ENCODE peak calls at places on chromosomes 4 and X, in five cellular contexts. Q, H, T, A and K are unnamed samples. For H3K4me1, the result is how much of the 10 kb centered on the place peaks cover.

GRCh38 chrX:130575831-130576404 is 174.1 kb downstream of the RBMX2 start:
- DNase-seq in T (no peak), H (peak), A (peak), Q (peak), K (peak)

GRCh38 chr4:173091362-173091761 is 77.2 kb upstream of the GALNT7 start:
- DNase-seq in Q (no peak), T (no peak), H (peak), A (no peak), K (no peak)

GRCh38 chrX:13473666-13474516 is 95.5 kb upstream of the EGFL6 start:
- DNase-seq in Q (no peak), T (no peak), A (no peak), H (peak), K (no peak)

GRCh38 chr4:153579872-153580271 is 104.2 kb upstream of the TLR2 start:
- DNase-seq in Q (no peak), A (no peak), H (no peak), T (no peak), K (no peak)

GRCh38 chr4:14000091-14000814 is 372.7 kb upstream of the BOD1L1 start:
- DNase-seq in T (no peak), Q (no peak), A (no peak), H (no peak), K (no peak)

GRCh38 chr4:166091146-166091545 is 218.1 kb downstream of the TLL1 start:
- DNase-seq in T (no peak), H (peak), A (no peak), Q (no peak), K (no peak)

GRCh38 chr4:16785800-16786527 is 112.5 kb downstream of the LDB2 start:
- DNase-seq in Q (peak), A (no peak), T (no peak), H (peak), K (no peak)

GRCh38 chrX:46589977-46590723 is 16.6 kb downstream of the CHST7 start:
- DNase-seq in Q (no peak), T (no peak), H (peak), A (no peak), K (no peak)

GRCh38 chr4:111991797-111992196 is 153.5 kb upstream of the FAM241A start:
- DNase-seq in H (peak), A (no peak), Q (peak), T (no peak), K (peak)

GRCh38 chrX:38175140-38175539 is 45.5 kb downstream of the SRPX start:
- DNase-seq in Q (peak), A (no peak), H (no peak), T (no peak), K (peak)

GRCh38 chr4:174403177-174403543 is 119.1 kb downstream of the HPGD start:
- DNase-seq in A (no peak), T (no peak), Q (no peak), H (no peak), K (no peak)

GRCh38 chrX:24482823-24483410 is 17.8 kb downstream of the PDK3 start:
- DNase-seq in T (no peak), Q (no peak), H (no peak), A (no peak), K (no peak)

GRCh38 chr4:181293014-181293413 is 950.2 kb upstream of the TENM3 start:
- DNase-seq in H (no peak), A (no peak), T (no peak), Q (no peak), K (no peak)

GRCh38 chrX:110722135-110722534 is 73.5 kb downstream of the CHRDL1 start:
- DNase-seq in A (no peak), Q (no peak), H (no peak), T (no peak), K (no peak)

GRCh38 chr4:189087981-189088380 is 852.7 kb upstream of the FRG1 start:
- DNase-seq in H (no peak), T (no peak), Q (no peak), A (no peak), K (no peak)

GRCh38 chr4:102343964-102344519 is 1.2 kb downstream of the SLC39A8 start:
- DNase-seq in H (no peak), T (no peak), Q (no peak), A (no peak), K (no peak)

GRCh38 chr4:180940680-180941079 is 1302.5 kb upstream of the TENM3 start:
- DNase-seq in H (no peak), Q (no peak), A (no peak), T (no peak), K (no peak)

GRCh38 chr4:84944952-84945351 is 21.5 kb downstream of the WDFY3 start:
- DNase-seq in H (peak), A (no peak), T (no peak), Q (peak), K (no peak)

GRCh38 chr4:28842271-28842670 is 1877.9 kb upstream of the PCDH7 start:
- DNase-seq in Q (no peak), A (no peak), T (no peak), H (no peak), K (no peak)

GRCh38 chr4:89222171-89222570 is 85.4 kb downstream of the GPRIN3 start:
- DNase-seq in T (no peak), A (no peak), Q (no peak), H (no peak), K (no peak)

GRCh38 chrX:154534526-154535322 is 11.9 kb downstream of the G6PD start:
- DNase-seq in Q (peak), T (peak), H (peak), A (peak), K (peak)

GRCh38 chrX:120768681-120769080 is 107.0 kb downstream of the CT47B1 start:
- DNase-seq in A (no peak), Q (no peak), T (no peak), H (peak), K (no peak)

GRCh38 chrX:153226344-153227190 is 47.5 kb downstream of the MAGEA1 start:
- DNase-seq in H (peak), T (no peak), Q (peak), A (peak), K (peak)

GRCh38 chr4:183356173-183356825 is 34.1 kb upstream of the CLDN24 start:
- DNase-seq in A (no peak), Q (no peak), H (no peak), T (no peak), K (no peak)

GRCh38 chrX:12013220-12013619 is 125.1 kb upstream of the FRMPD4 start:
- DNase-seq in A (no peak), Q (peak), H (peak), T (no peak), K (no peak)

GRCh38 chr4:4339504-4340085 is 47.3 kb upstream of the NSG1 start:
- DNase-seq in Q (no peak), A (no peak), T (no peak), H (peak), K (no peak)

GRCh38 chr4:77797239-77797638 is 21.9 kb downstream of the CNOT6L start:
- DNase-seq in A (no peak), H (peak), Q (no peak), T (no peak), K (no peak)

GRCh38 chrX:28922106-28922505 is 334.9 kb downstream of the IL1RAPL1 start:
- DNase-seq in A (no peak), H (peak), T (no peak), Q (no peak), K (no peak)

GRCh38 chr4:3074846-3075651 is 568 bp downstream of the HTT start:
- DNase-seq in H (peak), Q (peak), T (peak), A (peak), K (peak)

GRCh38 chr4:7347981-7348380 is 86.7 kb downstream of the PSAPL1 start:
- DNase-seq in H (peak), A (no peak), Q (peak), T (no peak), K (no peak)

GRCh38 chr4:178632415-178632814 is 1190.2 kb upstream of the AGA start:
- DNase-seq in Q (peak), H (no peak), T (no peak), A (no peak), K (no peak)

GRCh38 chrX:68249904-68250303 is 183.4 kb downstream of the OPHN1 start:
- DNase-seq in A (no peak), Q (no peak), T (no peak), H (no peak), K (no peak)

GRCh38 chr4:41069268-41069667 is 145.1 kb downstream of the APBB2 start:
- DNase-seq in A (no peak), T (no peak), Q (peak), H (peak), K (no peak)
- H3K4me1 ChIP-seq in A (under half), T (under half), Q (under half), H (under half), K (under half)

GRCh38 chrX:56279869-56280268 is 47.7 kb downstream of the KLF8 start:
- DNase-seq in H (no peak), A (no peak), T (no peak), Q (no peak), K (no peak)

GRCh38 chrX:56288607-56289006 is 56.5 kb downstream of the KLF8 start:
- DNase-seq in Q (no peak), H (no peak), T (no peak), A (no peak), K (no peak)

GRCh38 chrX:56289449-56289848 is 57.3 kb downstream of the KLF8 start:
- DNase-seq in T (no peak), A (no peak), Q (no peak), H (no peak), K (no peak)

GRCh38 chrX:56281789-56282188 is 49.6 kb downstream of the KLF8 start:
- DNase-seq in T (no peak), H (peak), Q (peak), A (no peak), K (no peak)

GRCh38 chrX:56284269-56284668 is 52.1 kb downstream of the KLF8 start:
- DNase-seq in A (no peak), Q (no peak), T (no peak), H (no peak), K (no peak)
- H3K27ac ChIP-seq in A (no peak), Q (no peak), T (no peak), H (no peak), K (no peak)

DNA sequence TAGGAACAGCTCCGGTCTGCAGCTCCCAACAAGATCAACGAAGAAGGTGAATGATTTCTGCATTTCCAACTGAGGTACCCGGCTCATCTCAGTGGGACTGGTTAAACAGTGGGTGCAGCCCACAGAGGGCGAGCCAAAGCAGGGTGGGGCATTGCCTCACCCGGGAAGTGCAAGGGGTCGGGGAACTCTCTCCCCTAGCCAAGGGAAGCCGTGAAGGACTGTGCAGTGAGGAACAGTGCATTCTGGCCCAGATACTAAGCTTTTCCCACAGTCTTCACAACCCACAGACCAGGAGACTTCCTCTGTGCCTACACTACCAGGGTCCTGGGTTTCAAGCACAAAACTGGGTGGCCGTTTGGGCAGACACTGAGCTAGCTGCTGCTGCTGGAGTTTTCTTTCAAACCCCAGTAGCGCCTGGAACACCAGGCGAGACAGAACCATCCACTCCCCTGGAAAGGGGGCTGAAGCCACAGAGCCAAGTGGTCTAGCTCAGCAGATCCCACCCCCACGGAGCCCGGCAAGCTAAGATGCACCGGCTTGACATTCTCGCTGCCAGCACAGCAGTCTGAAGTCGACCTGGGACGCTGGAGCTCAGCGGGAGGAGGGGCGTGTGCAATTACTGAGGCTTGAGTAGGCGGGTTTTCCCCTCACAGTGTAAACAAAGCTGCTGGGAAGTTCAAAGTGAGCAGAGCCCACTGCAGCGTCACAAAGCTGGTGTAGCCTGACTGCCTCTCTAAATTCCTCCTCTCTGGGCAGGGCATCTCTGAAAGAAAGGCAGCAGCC is 84.6 kb downstream of the THOC2 start:
- DNase-seq in A (no peak), H (peak), T (no peak), Q (peak), K (peak)
- H3K4me3 ChIP-seq in A (no peak), H (no peak), T (no peak), Q (no peak), K (no peak)

DNA sequence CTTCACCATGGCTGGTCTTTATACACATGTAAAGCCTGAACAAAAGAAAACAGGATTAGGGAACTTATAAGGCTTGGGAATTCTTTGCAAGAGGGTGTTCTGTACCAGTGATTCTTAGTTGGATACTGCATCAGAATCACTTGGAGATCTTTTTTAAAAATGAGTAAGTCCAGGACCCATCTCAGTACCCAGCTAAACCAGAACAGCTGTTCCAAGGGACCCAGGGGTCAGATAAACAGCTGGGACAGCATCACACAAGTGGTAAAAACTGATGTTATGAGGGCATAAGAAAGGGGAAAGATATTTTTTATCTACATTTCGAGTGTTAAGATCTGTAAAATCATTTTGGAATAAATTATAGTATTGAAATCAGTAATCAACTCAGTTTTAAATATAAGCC is 16.1 kb downstream of the PGRMC2 start:
- DNase-seq in Q (no peak), H (no peak), A (no peak), T (no peak), K (no peak)
- H3K4me1 ChIP-seq in Q (under half), H (under half), A (under half), T (under half), K (under half)